ENCODE peak calls at places on chromosome 12, in seven cellular contexts. P is GM23338, S is K562, V is GM23248, C is PC-3, E is mammary epithelial cell, Q is neural progenitor cell. W is an unnamed sample.

GRCh38 chr12:58812229-58812628 is 108.1 kb downstream of the LRIG3 start:
- DNase-seq in P (no peak), S (no peak), V (no peak), C (no peak), E (no peak), Q (no peak), W (no peak)

GRCh38 chr12:4567073-4567881 is 5.3 kb downstream of the DYRK4 start:
- DNase-seq in P (no peak), S (no peak), V (no peak), C (no peak), E (no peak), Q (no peak), W (no peak)

GRCh38 chr12:4962539-4963486 is 53.1 kb downstream of the KCNA1 start:
- DNase-seq in P (no peak), S (no peak), V (no peak), C (peak), E (no peak), Q (no peak), W (no peak)

GRCh38 chr12:11543513-11544168 is 105.8 kb upstream of the ETV6 start:
- DNase-seq in P (no peak), S (no peak), V (no peak), C (peak), E (no peak), Q (no peak), W (no peak)

GRCh38 chr12:6603095-6603567 is 4.0 kb downstream of the CHD4 start:
- DNase-seq in P (no peak), S (no peak), V (peak), C (no peak), E (peak), Q (peak), W (peak)

GRCh38 chr12:1306096-1306495 is 288.3 kb downstream of the FBXL14 start:
- DNase-seq in P (no peak), S (no peak), V (no peak), C (no peak), E (no peak), Q (no peak), W (no peak)

GRCh38 chr12:131895640-131896079 is 1.2 kb downstream of the ULK1 start:
- DNase-seq in P (no peak), S (no peak), V (no peak), C (peak), E (no peak), Q (peak), W (no peak)

GRCh38 chr12:127588224-127588623 is 678.7 kb upstream of the TMEM132C start:
- DNase-seq in P (peak), S (no peak), V (peak), C (peak), E (peak), Q (peak), W (no peak)

GRCh38 chr12:113886721-113887120 is 79.4 kb downstream of the RBM19 start:
- DNase-seq in P (no peak), S (no peak), V (no peak), C (no peak), E (no peak), Q (no peak), W (no peak)

GRCh38 chr12:98741229-98741614 is 96.1 kb downstream of the APAF1 start:
- DNase-seq in P (no peak), S (no peak), V (peak), C (peak), E (peak), Q (no peak), W (no peak)

GRCh38 chr12:3295648-3296408 is 195.2 kb upstream of the PRMT8 start:
- DNase-seq in P (no peak), S (no peak), V (peak), C (no peak), E (no peak), Q (no peak), W (no peak)

GRCh38 chr12:46562625-46563228 is 190.2 kb upstream of the SLC38A2 start:
- DNase-seq in P (no peak), S (no peak), V (peak), C (peak), E (peak), Q (no peak), W (no peak)

GRCh38 chr12:3820122-3820521 is 53.1 kb downstream of the PARP11 start:
- DNase-seq in P (no peak), S (no peak), V (peak), C (peak), E (peak), Q (no peak), W (no peak)

GRCh38 chr12:40970320-40970907 is 217.7 kb upstream of the PDZRN4 start:
- DNase-seq in P (peak), S (no peak), V (no peak), C (peak), E (no peak), Q (peak), W (no peak)

DNA sequence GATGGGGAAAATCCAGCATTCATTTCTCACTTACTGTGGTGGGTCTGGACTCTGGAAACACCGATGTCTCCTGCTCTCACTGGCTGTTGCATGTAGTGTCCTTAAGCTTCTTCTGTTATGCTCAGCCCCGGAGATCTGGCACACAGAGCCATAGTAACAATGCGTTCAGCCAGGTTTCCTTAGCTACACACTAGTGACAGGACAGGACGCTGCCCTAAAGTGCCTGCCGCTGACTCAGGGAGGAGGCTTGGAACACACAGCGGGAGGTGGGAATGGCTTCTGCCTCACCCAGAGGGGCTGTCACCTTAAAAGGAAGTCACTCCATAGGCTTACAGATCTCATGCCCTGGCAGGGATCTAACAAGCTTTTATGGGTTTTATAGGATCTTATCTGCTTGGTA is 95.4 kb upstream of the LMNTD1 start:
- DNase-seq in P (peak), S (no peak), V (peak), C (peak), E (peak), Q (peak), W (no peak)
- H2AFZ ChIP-seq in P (no peak), S (no peak), V (peak), C (peak), E (peak), Q (no peak), W (no peak)

GRCh38 chr12:53105256-53105655 is 2.0 kb downstream of the SOAT2 start:
- DNase-seq in P (no peak), S (peak), V (no peak), C (no peak), E (no peak), Q (no peak), W (no peak)

GRCh38 chr12:53103860-53104305 is 597 bp downstream of the SOAT2 start:
- DNase-seq in P (no peak), S (peak), V (no peak), C (no peak), E (no peak), Q (no peak), W (peak)

GRCh38 chr12:53101266-53101665 is 2.0 kb upstream of the SOAT2 start:
- DNase-seq in P (no peak), S (peak), V (no peak), C (no peak), E (no peak), Q (no peak), W (no peak)

GRCh38 chr12:53101931-53102781 is 1.1 kb upstream of the SOAT2 start:
- DNase-seq in P (no peak), S (peak), V (no peak), C (no peak), E (no peak), Q (no peak), W (peak)

DNA sequence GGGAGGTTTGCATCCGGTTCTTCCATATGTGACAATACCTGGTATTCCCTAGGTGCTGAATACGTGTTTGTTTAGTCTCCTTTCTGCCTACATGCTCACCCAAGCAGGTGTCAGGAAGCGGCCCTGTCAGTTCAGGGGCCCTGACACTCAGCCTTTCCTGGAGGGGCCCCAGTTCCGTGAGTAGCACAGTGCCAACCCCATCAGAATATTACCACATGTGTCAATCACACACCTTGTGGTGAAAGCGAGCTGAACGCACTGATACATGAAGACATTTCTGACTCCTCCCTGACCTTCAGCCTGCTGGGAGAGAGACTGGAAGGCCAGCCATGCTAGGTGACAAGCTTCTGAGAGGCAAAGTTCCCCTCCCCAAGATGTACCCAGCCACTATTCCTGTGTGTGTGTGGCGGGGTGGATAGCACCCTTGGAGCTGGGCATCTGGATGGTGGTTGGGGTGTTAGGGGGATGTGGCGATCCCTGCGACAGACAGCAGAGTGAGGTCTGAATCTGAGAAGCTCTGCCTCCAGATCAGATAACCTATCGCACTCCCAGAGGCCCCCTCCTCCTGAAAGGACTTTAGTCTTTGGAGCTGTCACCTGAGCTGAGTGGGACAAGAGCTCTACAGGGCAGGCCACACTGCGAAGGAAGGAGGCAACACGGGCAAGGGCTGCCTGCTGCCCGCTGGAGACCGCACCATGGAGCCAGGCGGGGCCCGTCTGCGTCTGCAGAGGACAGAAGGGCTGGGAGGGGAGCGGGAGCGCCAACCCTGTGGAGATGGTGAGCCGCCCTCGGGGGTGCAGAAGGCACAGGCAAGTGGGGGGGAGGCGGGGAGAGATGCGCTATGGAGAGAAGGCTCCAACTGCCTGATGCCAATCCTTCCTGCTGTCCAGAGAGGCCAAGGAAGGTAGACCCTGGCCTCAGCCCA is at the start of gene SOAT2:
- DNase-seq in P (no peak), S (peak), V (no peak), C (no peak), E (no peak), Q (no peak), W (peak)
- H3K27ac ChIP-seq in P (no peak), S (no peak), V (no peak), C (no peak), E (no peak), Q (no peak), W (peak)

GRCh38 chr12:54017027-54017788 is 8.4 kb downstream of the HOXC8 start:
- DNase-seq in P (peak), S (no peak), V (peak), C (peak), E (peak), Q (peak), W (no peak)
- TF ChIP-seq EZH2 in P (peak), S (no peak), V (no peak), C (no peak), E (no peak), Q (peak), W (peak)

GRCh38 chr12:119989619-119990381 is 764 bp downstream of the BICDL1 start:
- DNase-seq in P (peak), S (peak), V (peak), C (peak), E (peak), Q (peak), W (peak)

GRCh38 chr12:119988440-119988787 is 622 bp upstream of the BICDL1 start:
- DNase-seq in P (no peak), S (no peak), V (peak), C (no peak), E (no peak), Q (no peak), W (no peak)

GRCh38 chr12:119990382-119990874 is 1.4 kb downstream of the BICDL1 start:
- DNase-seq in P (peak), S (no peak), V (no peak), C (no peak), E (no peak), Q (peak), W (no peak)

GRCh38 chr12:119992129-119992705 is 3.2 kb downstream of the BICDL1 start:
- DNase-seq in P (no peak), S (no peak), V (no peak), C (no peak), E (no peak), Q (no peak), W (no peak)

GRCh38 chr12:119988788-119989618 is at the start of gene BICDL1:
- DNase-seq in P (peak), S (peak), V (peak), C (peak), E (peak), Q (peak), W (peak)
- H2AFZ ChIP-seq in P (peak), S (peak), V (peak), C (peak), E (peak), Q (peak), W (peak)

GRCh38 chr12:88413561-88414095 is 166.6 kb downstream of the KITLG start:
- DNase-seq in P (no peak), S (no peak), V (no peak), C (no peak), E (no peak), Q (no peak), W (no peak)
- H3K27ac ChIP-seq in P (no peak), S (no peak), V (no peak), C (no peak), E (no peak), Q (no peak), W (no peak)

GRCh38 chr12:49089831-49090773 is 4.5 kb downstream of the DHH start:
- DNase-seq in P (peak), S (peak), V (peak), C (peak), E (peak), Q (peak), W (peak)

GRCh38 chr12:49092086-49092815 is 2.4 kb downstream of the DHH start:
- DNase-seq in P (peak), S (peak), V (peak), C (peak), E (peak), Q (peak), W (peak)

GRCh38 chr12:49092816-49093406 is 1.7 kb downstream of the DHH start:
- DNase-seq in P (no peak), S (no peak), V (no peak), C (no peak), E (no peak), Q (no peak), W (no peak)

GRCh38 chr12:49091056-49091835 is 3.4 kb downstream of the DHH start:
- DNase-seq in P (peak), S (no peak), V (peak), C (no peak), E (no peak), Q (peak), W (no peak)

GRCh38 chr12:49091836-49092085 is 2.8 kb downstream of the DHH start:
- DNase-seq in P (no peak), S (no peak), V (no peak), C (no peak), E (no peak), Q (no peak), W (no peak)
- TF ChIP-seq EZH2 in P (peak), S (no peak), V (no peak), C (no peak), E (no peak), Q (peak), W (no peak)

DNA sequence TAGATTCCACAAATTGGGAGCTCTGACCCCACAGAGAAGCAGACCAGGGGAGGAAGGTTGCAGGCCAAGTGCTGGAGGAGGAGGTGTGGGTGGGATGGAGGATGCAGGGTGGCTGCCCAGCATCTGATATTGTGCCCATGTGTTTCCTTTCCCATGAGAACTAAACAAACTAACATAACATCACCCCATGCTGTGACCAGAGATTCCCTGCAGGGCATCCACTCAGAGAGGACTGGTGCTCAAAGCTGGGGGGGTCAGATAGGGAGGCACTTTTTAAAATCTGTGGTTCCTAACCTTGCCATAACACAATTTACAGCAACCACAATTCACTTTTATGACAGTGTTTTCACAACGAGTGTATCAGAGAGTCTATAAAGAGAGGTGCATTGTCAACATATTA is 1277.6 kb downstream of the AACS start:
- DNase-seq in P (no peak), S (no peak), V (no peak), C (no peak), E (no peak), Q (no peak), W (no peak)
- H2AFZ ChIP-seq in P (no peak), S (no peak), V (no peak), C (no peak), E (no peak), Q (no peak), W (no peak)

GRCh38 chr12:65778268-65779090 is 45.8 kb upstream of the HMGA2 start:
- DNase-seq in P (no peak), S (no peak), V (peak), C (peak), E (peak), Q (no peak), W (no peak)
- H3K27ac ChIP-seq in P (peak), S (no peak), V (peak), C (peak), E (peak), Q (no peak), W (no peak)